ENCODE peak calls at places on chromosomes 16 and 17, in five cellular contexts. U is K562, W is SK-N-SH, F is HepG2, G is GM12878. H is an unnamed sample.

GRCh38 chr16:67260426-67261063 is 11.8 kb downstream of the SLC9A5 start:
- DNase-seq in U (peak), W (peak), F (peak), G (no peak), H (peak)

GRCh38 chr17:74519951-74520553 is 11.2 kb downstream of the CD300LB start:
- DNase-seq in U (no peak), W (no peak), F (no peak), G (no peak), H (no peak)

GRCh38 chr17:27414686-27415085 is 41.6 kb upstream of the KSR1 start:
- DNase-seq in U (no peak), W (no peak), F (no peak), G (no peak), H (no peak)

GRCh38 chr17:62705781-62706597 is 78.5 kb downstream of the MRC2 start:
- DNase-seq in U (no peak), W (no peak), F (no peak), G (no peak), H (no peak)

GRCh38 chr16:22424161-22424937 is 49.9 kb upstream of the CDR2 start:
- DNase-seq in U (no peak), W (no peak), F (no peak), G (no peak), H (no peak)

GRCh38 chr17:77354721-77355455 is 214.1 kb downstream of the SEC14L1 start:
- DNase-seq in U (no peak), W (peak), F (peak), G (no peak), H (peak)

GRCh38 chr17:73546770-73547345 is 97.4 kb downstream of the SDK2 start:
- DNase-seq in U (peak), W (peak), F (peak), G (no peak), H (peak)

GRCh38 chr17:7862692-7863437 is 5.1 kb downstream of the CYB5D1 start:
- DNase-seq in U (peak), W (peak), F (peak), G (no peak), H (peak)

GRCh38 chr16:86809458-86809955 is 231.2 kb downstream of the FOXL1 start:
- DNase-seq in U (no peak), W (no peak), F (no peak), G (no peak), H (no peak)

GRCh38 chr16:87570938-87571867 is 31.1 kb upstream of the JPH3 start:
- DNase-seq in U (peak), W (peak), F (peak), G (no peak), H (peak)

GRCh38 chr16:85309656-85310587 is 197.7 kb upstream of the CIBAR2 start:
- DNase-seq in U (peak), W (peak), F (peak), G (no peak), H (no peak)

GRCh38 chr16:14955546-14956231 is 18.4 kb downstream of the NPIPA1 start:
- DNase-seq in U (no peak), W (no peak), F (no peak), G (no peak), H (no peak)

GRCh38 chr16:53220585-53220984 is 165.8 kb downstream of the CHD9 start:
- DNase-seq in U (peak), W (peak), F (peak), G (no peak), H (no peak)

GRCh38 chr17:28849281-28849680 is 5.5 kb upstream of the ERAL1 start:
- DNase-seq in U (peak), W (peak), F (no peak), G (no peak), H (no peak)

GRCh38 chr16:16143038-16143763 is 80.1 kb downstream of the ABCC6 start:
- DNase-seq in U (peak), W (no peak), F (peak), G (no peak), H (peak)

GRCh38 chr16:70749681-70750601 is 51.0 kb downstream of the VAC14 start:
- DNase-seq in U (peak), W (peak), F (no peak), G (no peak), H (no peak)

GRCh38 chr17:71846561-71846960 is 274.3 kb upstream of the SOX9 start:
- DNase-seq in U (no peak), W (no peak), F (no peak), G (no peak), H (no peak)

GRCh38 chr16:2776500-2777139 is 460 bp downstream of the ELOB start:
- DNase-seq in U (peak), W (no peak), F (no peak), G (no peak), H (no peak)

GRCh38 chr16:46743232-46743719 is 4.9 kb downstream of the MYLK3 start:
- DNase-seq in U (peak), W (peak), F (peak), G (no peak), H (no peak)

GRCh38 chr16:87337247-87337646 is 20.1 kb upstream of the C16orf95 start:
- DNase-seq in U (no peak), W (peak), F (no peak), G (no peak), H (no peak)

GRCh38 chr16:28981517-28981916 is 3.3 kb upstream of the LAT start:
- DNase-seq in U (peak), W (peak), F (peak), G (no peak), H (peak)

GRCh38 chr17:8964801-8965393 is 610 bp downstream of the PIK3R5 start:
- DNase-seq in U (no peak), W (no peak), F (no peak), G (no peak), H (no peak)

GRCh38 chr16:20763461-20764232 is at the start of gene ACSM3:
- DNase-seq in U (peak), W (peak), F (peak), G (peak), H (peak)

GRCh38 chr16:79355600-79356358 is 244.8 kb downstream of the MAF start:
- DNase-seq in U (no peak), W (no peak), F (no peak), G (no peak), H (no peak)

DNA sequence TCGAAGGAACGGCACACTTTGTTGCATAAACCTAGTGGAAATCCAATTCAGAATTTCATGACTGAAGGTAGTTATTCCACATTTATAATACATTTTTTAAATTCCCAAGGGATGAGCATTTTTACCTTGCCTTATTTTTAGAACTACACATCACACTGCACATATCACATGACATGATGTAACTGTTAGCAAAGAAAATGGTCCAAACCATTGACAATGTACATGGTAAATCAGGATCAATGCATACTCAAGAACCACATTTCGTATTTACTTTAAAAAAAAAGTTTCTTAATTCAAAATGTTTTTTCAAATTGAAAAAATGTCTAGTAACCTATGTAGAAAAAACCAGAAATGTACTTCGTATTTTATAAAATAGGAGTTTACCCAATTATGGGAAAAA is 2.5 kb downstream of the KANSL1 start:
- DNase-seq in U (no peak), W (no peak), F (no peak), G (no peak), H (no peak)
- TF ChIP-seq FOXM1 in U (no peak), W (no peak), F (no peak), G (no peak), H (no peak)

GRCh38 chr17:10234033-10234432 is 35.6 kb upstream of the GAS7 start:
- DNase-seq in U (no peak), W (no peak), F (no peak), G (no peak), H (no peak)

DNA sequence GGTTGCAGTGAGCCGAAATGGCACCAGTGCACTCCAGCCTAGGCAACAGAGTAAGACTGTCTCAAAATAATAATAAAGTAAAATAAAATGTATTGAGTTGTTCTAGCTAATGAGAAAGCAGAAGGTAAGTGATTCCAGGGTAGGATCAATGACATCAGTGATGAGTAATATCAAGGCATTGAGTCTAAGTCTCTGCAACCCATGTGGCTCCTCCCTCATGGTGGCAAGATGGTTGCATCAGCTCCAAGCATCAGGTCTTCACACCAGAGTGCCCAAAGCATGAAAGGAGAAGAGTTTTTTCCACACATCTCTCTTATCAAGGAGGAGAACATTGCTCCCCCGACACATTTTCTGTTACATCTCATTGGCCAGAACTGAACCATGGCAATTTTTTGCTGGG is 34.8 kb upstream of the GAS7 start:
- DNase-seq in U (no peak), W (no peak), F (no peak), G (no peak), H (no peak)
- TF ChIP-seq FOXM1 in U (no peak), W (no peak), F (no peak), G (no peak), H (no peak)

GRCh38 chr16:17964196-17964595 is 372.3 kb downstream of the NPIPA8 start:
- DNase-seq in U (no peak), W (no peak), F (no peak), G (no peak), H (no peak)
- TF ChIP-seq FOXM1 in U (no peak), W (no peak), F (no peak), G (no peak), H (no peak)

DNA sequence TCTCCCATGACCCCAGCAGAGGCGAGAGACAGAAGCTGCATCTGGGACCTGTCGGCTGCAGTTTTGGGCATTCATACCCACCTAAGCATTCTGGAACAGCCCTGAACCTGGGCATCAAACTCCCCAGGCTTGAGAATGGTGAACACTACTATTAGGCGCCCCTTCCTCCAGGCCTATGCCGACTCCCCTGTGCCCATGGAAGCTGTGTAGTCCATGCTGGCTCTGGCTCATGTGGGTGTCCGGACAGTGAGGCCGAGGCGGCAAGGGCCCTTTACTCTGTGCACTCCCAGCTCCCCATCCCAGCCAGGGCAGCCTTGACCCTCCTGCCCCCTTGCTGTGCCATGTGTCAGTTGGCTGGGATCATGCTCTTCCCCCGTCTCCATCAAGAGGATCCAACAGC is 89.0 kb upstream of the TOB1 start:
- DNase-seq in U (no peak), W (no peak), F (no peak), G (no peak), H (no peak)
- TF ChIP-seq FOXM1 in U (no peak), W (no peak), F (no peak), G (no peak), H (no peak)

GRCh38 chr17:48492401-48493298 is 38.2 kb downstream of the HOXB1 start:
- DNase-seq in U (peak), W (peak), F (no peak), G (no peak), H (peak)
- TF ChIP-seq FOXM1 in U (no peak), W (no peak), F (no peak), G (no peak), H (no peak)

GRCh38 chr17:80005360-80006338 is 30.0 kb downstream of the TBC1D16 start:
- DNase-seq in U (peak), W (peak), F (peak), G (no peak), H (peak)
- TF ChIP-seq FOXM1 in U (no peak), W (no peak), F (no peak), G (no peak), H (no peak)

GRCh38 chr17:40480501-40481003 is 20.9 kb downstream of the TNS4 start:
- DNase-seq in U (no peak), W (no peak), F (peak), G (peak), H (no peak)
- TF ChIP-seq FOXM1 in U (no peak), W (no peak), F (no peak), G (no peak), H (no peak)

DNA sequence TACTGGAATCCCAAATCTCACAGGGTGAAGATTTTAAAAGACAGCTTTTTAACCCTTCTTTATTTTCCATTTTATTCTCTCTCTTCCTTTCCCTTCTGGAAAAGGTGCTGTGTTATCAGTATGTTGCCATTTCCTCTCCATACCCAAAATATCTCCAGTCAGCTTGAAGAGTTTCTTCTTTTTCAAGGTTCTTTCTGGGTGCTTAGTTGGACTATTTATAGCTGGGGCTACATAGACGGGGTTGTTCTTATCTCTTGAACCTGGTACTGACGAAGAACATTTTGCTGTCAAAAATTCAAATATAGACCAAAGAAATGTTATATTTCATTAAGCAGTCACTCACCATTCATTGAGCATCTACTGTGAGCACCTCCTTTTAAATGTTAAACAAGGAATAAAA is 48.6 kb downstream of the IST1 start:
- DNase-seq in U (no peak), W (no peak), F (no peak), G (no peak), H (no peak)
- TF ChIP-seq FOXM1 in U (no peak), W (no peak), F (no peak), G (no peak), H (no peak)

H was measured in HEK293T.